ENCODE peak calls at places on chromosomes 2 and 18, in five cellular contexts. D, O, H, E and M are unnamed samples.

GRCh38 chr2:74493546-74493945 is 5.9 kb downstream of the LBX2 start:
- DNase-seq in D (no peak), O (no peak), H (no peak), E (no peak), M (no peak)

GRCh38 chr18:34709631-34710429 is at the start of gene DTNA:
- DNase-seq in D (no peak), O (peak; percentile 95), H (no peak), E (peak; percentile 26), M (no peak)

GRCh38 chr2:96604104-96604503 is 34.0 kb downstream of the KANSL3 start:
- DNase-seq in D (no peak), O (no peak), H (no peak), E (no peak), M (no peak)

GRCh38 chr18:811192-812122 is 585 bp downstream of the YES1 start:
- DNase-seq in D (peak; percentile 58), O (no peak), H (peak; percentile 32), E (peak; percentile 37), M (no peak)

GRCh38 chr2:128868686-128869551 is 550.3 kb upstream of the HS6ST1 start:
- DNase-seq in D (no peak), O (peak; percentile 36), H (no peak), E (no peak), M (no peak)

GRCh38 chr18:11802586-11802985 is 48.6 kb upstream of the CHMP1B start:
- DNase-seq in D (no peak), O (no peak), H (no peak), E (no peak), M (no peak)

GRCh38 chr2:204115288-204115687 is 178.7 kb downstream of the ICOS start:
- DNase-seq in D (no peak), O (no peak), H (no peak), E (no peak), M (no peak)

GRCh38 chr2:68715353-68716041 is 19.1 kb upstream of the ARHGAP25 start:
- DNase-seq in D (peak; percentile 30), O (peak; percentile 6), H (peak; percentile 52), E (peak; percentile 86), M (no peak)

GRCh38 chr2:36963106-36963505 is 3.2 kb downstream of the STRN start:
- DNase-seq in D (no peak), O (no peak), H (peak; percentile 44), E (peak; percentile 65), M (no peak)

GRCh38 chr2:15692551-15693377 is 101.1 kb downstream of the DDX1 start:
- DNase-seq in D (no peak), O (no peak), H (no peak), E (no peak), M (no peak)

GRCh38 chr2:39373403-39373802 is 63.7 kb downstream of the MAP4K3 start:
- DNase-seq in D (no peak), O (no peak), H (no peak), E (no peak), M (no peak)

GRCh38 chr2:31802711-31803110 is 208.1 kb downstream of the MEMO1 start:
- DNase-seq in D (no peak), O (no peak), H (no peak), E (no peak), M (no peak)

GRCh38 chr2:9037176-9037575 is 33.7 kb upstream of the MBOAT2 start:
- DNase-seq in D (no peak), O (no peak), H (no peak), E (no peak), M (no peak)

GRCh38 chr2:213162515-213163118 is 11.2 kb upstream of the IKZF2 start:
- DNase-seq in D (no peak), O (peak; percentile 56), H (no peak), E (no peak), M (no peak)

GRCh38 chr2:160432633-160433032 is 61.0 kb downstream of the RBMS1 start:
- DNase-seq in D (no peak), O (peak; percentile 79), H (no peak), E (peak; percentile 97), M (no peak)

GRCh38 chr2:177239053-177239452 is 25.5 kb downstream of the NFE2L2 start:
- DNase-seq in D (no peak), O (no peak), H (no peak), E (no peak), M (no peak)

GRCh38 chr2:30398084-30398483 is 49.0 kb upstream of the LCLAT1 start:
- DNase-seq in D (no peak), O (no peak), H (no peak), E (no peak), M (no peak)

GRCh38 chr2:136765256-136765735 is at the start of gene THSD7B:
- DNase-seq in D (no peak), O (no peak), H (no peak), E (no peak), M (no peak)

GRCh38 chr2:199471443-199472057 is 13.8 kb upstream of the SATB2 start:
- DNase-seq in D (peak; percentile 67), O (no peak), H (no peak), E (peak; percentile 53), M (no peak)

GRCh38 chr2:65436169-65436824 is 3.9 kb upstream of the SPRED2 start:
- DNase-seq in D (peak; percentile 96), O (peak; percentile 90), H (peak; percentile 91), E (peak; percentile 85), M (peak; percentile 8)

GRCh38 chr18:58105908-58106673 is 62.1 kb downstream of the NEDD4L start:
- DNase-seq in D (no peak), O (no peak), H (no peak), E (no peak), M (no peak)

GRCh38 chr2:10265328-10266132 is 37.2 kb upstream of the HPCAL1 start:
- DNase-seq in D (no peak), O (no peak), H (no peak), E (no peak), M (no peak)

GRCh38 chr2:162234620-162235462 is 8.4 kb downstream of the FAP start:
- DNase-seq in D (no peak), O (no peak), H (no peak), E (no peak), M (no peak)

GRCh38 chr2:118112771-118113334 is 24.6 kb downstream of the INSIG2 start:
- DNase-seq in D (no peak), O (peak; percentile 86), H (no peak), E (peak; percentile 99), M (no peak)

GRCh38 chr18:72828601-72829000 is 39.2 kb downstream of the NETO1 start:
- DNase-seq in D (no peak), O (no peak), H (no peak), E (no peak), M (no peak)

GRCh38 chr2:222300725-222301295 is 2.0 kb upstream of the PAX3 start:
- DNase-seq in D (no peak), O (no peak), H (no peak), E (no peak), M (no peak)

GRCh38 chr2:109217362-109218086 is 88.5 kb downstream of the SH3RF3 start:
- DNase-seq in D (no peak), O (peak; percentile 93), H (no peak), E (peak; percentile 52), M (no peak)

DNA sequence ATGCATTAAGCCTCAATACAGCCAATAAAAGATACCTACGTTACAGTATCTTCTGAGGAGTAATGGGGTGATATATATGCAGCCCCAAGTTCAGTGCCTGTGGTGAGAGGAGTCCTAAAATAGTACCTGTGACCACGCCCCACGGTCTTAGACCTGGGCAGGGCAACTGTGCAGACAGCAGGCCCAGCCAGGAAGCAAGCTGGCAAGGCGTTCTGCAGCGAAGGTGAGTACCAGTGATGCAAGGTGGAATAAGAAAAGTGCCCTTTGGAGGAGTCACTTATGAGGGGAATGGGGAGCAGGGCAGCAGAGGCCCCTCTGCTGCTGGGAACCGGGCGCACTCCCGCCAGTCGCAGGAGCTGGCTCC is 12.7 kb upstream of the MAP3K2 start:
- DNase-seq in D (no peak), O (no peak), H (no peak), E (no peak), M (no peak)
- H3K27ac ChIP-seq in D (no peak overlapping the region), O (no peak overlapping the region), H (no peak overlapping the region), E (peak overlapping the region; percentile 83), M (no peak overlapping the region)

DNA sequence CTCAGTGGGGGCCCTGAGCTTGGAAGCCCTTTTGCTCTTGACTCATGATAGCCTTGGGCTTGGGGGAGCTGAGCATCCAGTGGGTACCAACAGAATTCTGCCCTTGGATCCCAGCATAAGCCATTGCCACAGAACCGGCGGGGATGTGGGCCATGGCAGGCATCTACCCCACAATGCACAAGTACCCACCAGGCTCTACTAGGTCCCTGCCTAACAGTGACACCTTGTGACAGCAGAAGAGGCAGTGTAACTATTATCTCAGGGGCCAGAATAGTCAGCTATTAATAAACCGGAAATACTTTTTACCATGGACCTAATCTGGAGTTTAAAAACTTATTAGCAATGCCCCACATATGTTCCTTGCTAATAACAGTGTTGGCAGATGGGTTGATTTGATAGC is 397.2 kb downstream of the TMEM182 start:
- DNase-seq in D (no peak), O (no peak), H (no peak), E (no peak), M (no peak)
- TF ChIP-seq CTCF in D (no peak), O (no peak), H (no peak), E (no peak), M (no peak)

GRCh38 chr18:79529296-79529695 is 133.6 kb downstream of the NFATC1 start:
- DNase-seq in D (no peak), O (no peak), H (no peak), E (no peak), M (no peak)
- H3K27me3 ChIP-seq in D (no peaks in the 10 kb centered on the region), O (peaks cover 56% of the 10 kb centered on the region), H (no peaks in the 10 kb centered on the region), E (peaks cover 4% of the 10 kb centered on the region), M (no peaks in the 10 kb centered on the region)

DNA sequence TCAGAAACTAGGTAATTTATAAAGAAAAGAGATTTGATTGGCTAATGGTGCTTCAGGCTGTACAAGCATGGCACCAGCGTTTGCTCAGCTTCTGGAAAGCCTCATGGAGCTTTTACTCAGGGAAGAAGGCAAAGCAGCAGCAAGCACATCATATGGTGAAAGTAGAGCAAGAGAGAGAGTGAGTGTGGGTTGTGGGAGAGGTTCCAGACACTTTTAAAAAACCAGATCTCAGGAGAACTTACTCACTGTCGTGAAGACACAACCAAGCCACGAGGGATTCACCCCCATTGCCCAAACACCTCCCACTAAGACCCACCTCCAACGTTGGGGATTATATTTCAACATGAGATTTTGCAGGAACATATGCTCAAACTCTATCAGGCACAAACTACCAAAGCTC is 554.6 kb upstream of the TNP1 start:
- DNase-seq in D (no peak), O (no peak), H (no peak), E (no peak), M (no peak)
- H3K27ac ChIP-seq in D (no peak overlapping the region), O (no peak overlapping the region), H (no peak overlapping the region), E (no peak overlapping the region), M (no peak overlapping the region)